ENCODE peak calls at places on chromosomes 5 and 9, in eight cellular contexts. Y, T, P, N, V, S, Z and J are unnamed samples.

GRCh38 chr9:115373000-115373709 is 255.2 kb upstream of the TNC start:
- DNase-seq in N (no peak), Y (peak), Z (peak), V (no peak), P (peak), T (no peak), S (peak), J (no peak)

GRCh38 chr5:34991486-34992238 is 56.1 kb downstream of the AGXT2 start:
- DNase-seq in N (no peak), P (peak), V (no peak), Y (peak), Z (no peak), T (no peak), S (no peak), J (no peak)

GRCh38 chr5:159316519-159317383 is 13.5 kb downstream of the IL12B start:
- DNase-seq in S (peak), Y (peak), Z (peak), T (no peak), P (peak), V (peak), N (peak), J (peak)

GRCh38 chr5:56123531-56124243 is 109.4 kb downstream of the ANKRD55 start:
- DNase-seq in S (peak), Y (peak), V (peak), P (peak), Z (peak), T (peak), N (no peak), J (no peak)

GRCh38 chr5:30042677-30043076 is 1150.8 kb upstream of the CDH6 start:
- DNase-seq in S (no peak), P (no peak), T (no peak), Z (no peak), Y (no peak), N (no peak), V (no peak), J (no peak)

GRCh38 chr5:6837519-6838110 is 124.4 kb downstream of the TENT4A start:
- DNase-seq in V (peak), Z (no peak), S (peak), Y (no peak), N (peak), T (no peak), P (no peak), J (peak)

GRCh38 chr9:121261107-121261460 is 6.9 kb upstream of the GSN start:
- DNase-seq in Y (peak), S (no peak), P (peak), T (no peak), V (peak), Z (no peak), N (peak), J (no peak)

GRCh38 chr5:19880430-19880829 is 107.6 kb downstream of the CDH18 start:
- DNase-seq in S (no peak), Z (no peak), P (no peak), V (no peak), Y (no peak), N (no peak), T (no peak), J (no peak)

GRCh38 chr9:85511746-85512145 is 230.0 kb downstream of the AGTPBP1 start:
- DNase-seq in S (no peak), V (no peak), Y (no peak), T (no peak), Z (no peak), N (no peak), P (no peak), J (no peak)

GRCh38 chr5:177462021-177462670 is 11.3 kb downstream of the DBN1 start:
- DNase-seq in S (no peak), Z (no peak), V (no peak), N (no peak), Y (no peak), P (peak), T (no peak), J (no peak)

GRCh38 chr5:15383469-15383868 is 116.5 kb upstream of the FBXL7 start:
- DNase-seq in Y (peak), Z (no peak), V (peak), N (peak), T (no peak), S (no peak), P (peak), J (no peak)

GRCh38 chr5:17154211-17154996 is 63.0 kb upstream of the BASP1 start:
- DNase-seq in V (no peak), Z (no peak), P (peak), T (no peak), Y (peak), S (peak), N (no peak), J (no peak)

GRCh38 chr5:149598966-149599365 is 17.7 kb downstream of the ARHGEF37 start:
- DNase-seq in Z (no peak), N (no peak), T (no peak), P (no peak), Y (no peak), V (peak), S (no peak), J (no peak)
- TF ChIP-seq CTCF in Z (no peak), N (no peak), T (no peak), P (no peak), Y (no peak), V (peak), S (no peak), J (no peak)

GRCh38 chr9:127925959-127926949 is 4.3 kb downstream of the PIP5KL1 start:
- DNase-seq in S (no peak), V (no peak), N (no peak), Z (no peak), Y (no peak), T (no peak), P (no peak), J (no peak)

GRCh38 chr9:127928232-127929043 is 2.1 kb downstream of the PIP5KL1 start:
- DNase-seq in V (no peak), N (no peak), Z (no peak), P (no peak), S (no peak), Y (no peak), T (no peak), J (no peak)

GRCh38 chr9:127924736-127925444 is 5.7 kb downstream of the PIP5KL1 start:
- DNase-seq in N (no peak), T (no peak), Z (no peak), V (no peak), Y (no peak), P (no peak), S (no peak), J (no peak)

GRCh38 chr9:127927457-127928231 is 2.9 kb downstream of the PIP5KL1 start:
- DNase-seq in Y (no peak), Z (peak), T (no peak), S (no peak), V (peak), P (no peak), N (no peak), J (peak)

GRCh38 chr9:127926961-127927456 is 3.6 kb downstream of the PIP5KL1 start:
- DNase-seq in S (no peak), P (no peak), Y (no peak), Z (no peak), N (no peak), V (peak), T (no peak), J (no peak)
- H3K4me3 ChIP-seq in S (no peak), P (peak), Y (no peak), Z (peak), N (no peak), V (peak), T (peak), J (peak)

GRCh38 chr9:113011911-113012381 is at the start of gene ZNF883:
- DNase-seq in Z (peak), T (no peak), P (peak), V (peak), S (no peak), Y (peak), N (peak), J (no peak)
- TF ChIP-seq CTCF in Z (no peak), T (peak), P (peak), V (no peak), S (no peak), Y (peak), N (no peak), J (no peak)

GRCh38 chr5:10691826-10692785 is 68.9 kb downstream of the DAP start:
- DNase-seq in N (no peak), Y (no peak), V (no peak), S (no peak), Z (no peak), P (peak), T (no peak), J (no peak)
- H3K4me3 ChIP-seq in N (no peak), Y (no peak), V (no peak), S (no peak), Z (no peak), P (no peak), T (no peak), J (no peak)

GRCh38 chr5:87127956-87128687 is 139.6 kb upstream of the RASA1 start:
- DNase-seq in N (no peak), S (no peak), Y (no peak), P (peak), V (no peak), Z (no peak), T (no peak), J (no peak)

GRCh38 chr5:87125796-87126195 is 141.9 kb upstream of the RASA1 start:
- DNase-seq in P (no peak), V (no peak), Y (no peak), N (no peak), T (no peak), S (no peak), Z (no peak), J (no peak)

GRCh38 chr5:87126869-87127268 is 140.8 kb upstream of the RASA1 start:
- DNase-seq in S (no peak), T (no peak), V (no peak), P (no peak), N (no peak), Z (no peak), Y (no peak), J (no peak)

GRCh38 chr5:87129051-87129450 is 138.6 kb upstream of the RASA1 start:
- DNase-seq in Y (no peak), V (no peak), Z (no peak), S (no peak), T (no peak), P (no peak), N (no peak), J (no peak)

DNA sequence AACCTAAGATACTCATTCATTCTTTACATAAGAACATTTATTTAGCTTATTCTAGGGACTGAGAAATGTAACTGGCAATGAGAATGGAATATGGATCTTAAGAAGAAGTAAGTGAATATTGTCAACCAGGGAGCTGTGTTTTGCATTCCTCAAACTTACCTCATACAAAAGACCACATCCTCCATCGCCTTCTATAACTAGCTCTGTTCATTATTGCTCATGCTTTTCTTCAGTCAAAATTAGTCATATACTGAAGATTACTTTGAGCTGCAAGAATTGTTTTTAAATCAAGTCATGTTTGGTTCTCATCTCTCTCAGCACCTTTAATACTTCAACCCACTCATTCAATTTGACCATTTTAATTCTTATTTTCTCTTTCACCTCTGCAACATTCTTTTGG is 140.3 kb upstream of the RASA1 start:
- DNase-seq in V (no peak), T (no peak), P (peak), Z (no peak), Y (peak), S (no peak), N (no peak), J (no peak)
- TF ChIP-seq CTCF in V (no peak), T (no peak), P (no peak), Z (no peak), Y (no peak), S (no peak), N (no peak), J (no peak)

DNA sequence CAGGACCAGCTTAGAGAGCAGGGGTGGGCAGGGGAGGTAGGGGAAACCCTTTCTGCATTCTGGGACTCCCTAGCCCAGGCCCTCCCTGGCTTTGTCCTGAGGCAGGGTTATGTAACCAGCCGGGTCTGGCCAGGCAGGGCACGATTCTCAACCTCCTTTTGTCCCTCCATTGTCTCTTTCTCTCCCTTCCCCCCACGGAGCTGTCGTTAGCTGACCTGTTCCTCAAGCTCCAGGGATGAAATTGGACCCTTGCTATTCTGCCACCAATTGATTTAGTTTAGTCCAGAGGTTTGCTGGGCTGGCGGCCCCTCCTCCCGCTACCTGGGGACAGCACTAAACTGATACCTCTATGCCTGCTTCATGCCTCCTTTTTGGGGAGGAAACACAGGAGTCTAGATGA is 9.4 kb upstream of the NDST1 start:
- DNase-seq in V (peak), S (no peak), Z (no peak), P (no peak), T (no peak), N (no peak), Y (no peak), J (no peak)
- H3K4me3 ChIP-seq in V (peak), S (peak), Z (no peak), P (peak), T (no peak), N (no peak), Y (no peak), J (no peak)

DNA sequence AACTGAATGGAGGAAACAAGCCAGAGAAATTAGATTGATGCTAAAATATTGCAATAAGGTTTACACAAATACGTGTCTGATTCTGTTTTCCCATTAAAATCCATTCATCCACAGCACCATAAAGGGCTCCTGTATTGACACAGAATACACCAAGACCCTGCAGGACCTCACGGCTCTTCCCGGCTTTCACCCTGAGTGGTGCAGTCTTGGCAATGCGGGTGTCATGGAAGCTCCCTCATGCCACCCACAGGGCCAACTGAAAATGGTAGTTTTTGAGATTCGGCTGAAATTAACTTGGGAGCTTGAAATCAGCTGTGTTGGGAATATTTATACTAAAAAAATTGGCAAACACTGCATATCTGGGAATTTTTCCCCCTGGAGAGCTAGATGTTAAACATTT is 17.3 kb upstream of the EXOC3 start:
- DNase-seq in Y (peak), S (no peak), V (no peak), N (no peak), P (peak), T (no peak), Z (no peak), J (no peak)
- TF ChIP-seq CTCF in Y (peak), S (no peak), V (no peak), N (peak), P (no peak), T (no peak), Z (no peak), J (no peak)